ENCODE peak calls at places on chromosomes 16 and 17, in eight cellular contexts. R, M, A, Q, D, T, K and C are unnamed samples.

GRCh38 chr16:87206646-87207451 is 110.3 kb downstream of the C16orf95 start:
- DNase-seq in R (no peak), M (peak), A (no peak), Q (no peak), D (no peak), T (no peak), K (no peak), C (no peak)

GRCh38 chr17:2087597-2088211 is 32.8 kb downstream of the HIC1 start:
- DNase-seq in R (no peak), M (peak), A (no peak), Q (peak), D (peak), T (no peak), K (peak), C (peak)

GRCh38 chr16:53504161-53504663 is 1.2 kb upstream of the AKTIP start:
- DNase-seq in R (peak), M (peak), A (no peak), Q (peak), D (peak), T (peak), K (peak), C (peak)

GRCh38 chr17:63558441-63558840 is 8.2 kb downstream of the DCAF7 start:
- DNase-seq in R (no peak), M (no peak), A (no peak), Q (no peak), D (no peak), T (no peak), K (no peak), C (no peak)

GRCh38 chr17:31488982-31489294 is 97.5 kb downstream of the RAB11FIP4 start:
- DNase-seq in R (no peak), M (no peak), A (no peak), Q (peak), D (no peak), T (no peak), K (no peak), C (no peak)

GRCh38 chr16:29985271-29985811 is 10.1 kb downstream of the HIRIP3 start:
- DNase-seq in R (no peak), M (no peak), A (no peak), Q (no peak), D (no peak), T (no peak), K (no peak), C (no peak)

GRCh38 chr17:2821868-2822267 is 25.6 kb downstream of the RAP1GAP2 start:
- DNase-seq in R (no peak), M (no peak), A (no peak), Q (no peak), D (no peak), T (no peak), K (no peak), C (no peak)

GRCh38 chr17:79338589-79338988 is 264.0 kb downstream of the ENGASE start:
- DNase-seq in R (no peak), M (peak), A (no peak), Q (no peak), D (peak), T (no peak), K (no peak), C (no peak)

GRCh38 chr17:40646791-40647548 is 648 bp downstream of the SMARCE1 start:
- DNase-seq in R (no peak), M (peak), A (no peak), Q (peak), D (peak), T (no peak), K (peak), C (peak)

GRCh38 chr16:86383488-86384262 is 126.7 kb upstream of the FOXF1 start:
- DNase-seq in R (no peak), M (peak), A (no peak), Q (no peak), D (no peak), T (no peak), K (no peak), C (no peak)

GRCh38 chr17:2034157-2034556 is 4.2 kb downstream of the DPH1 start:
- DNase-seq in R (no peak), M (peak), A (no peak), Q (no peak), D (peak), T (no peak), K (no peak), C (no peak)

GRCh38 chr17:6843241-6843890 is 11.8 kb upstream of the TEKT1 start:
- DNase-seq in R (no peak), M (peak), A (peak), Q (no peak), D (peak), T (no peak), K (no peak), C (no peak)

GRCh38 chr17:75319818-75320691 is 30.8 kb upstream of the SLC25A19 start:
- DNase-seq in R (no peak), M (peak), A (no peak), Q (no peak), D (peak), T (no peak), K (peak), C (no peak)

GRCh38 chr16:18999045-18999393 is 15.3 kb downstream of the TMC7 start:
- DNase-seq in R (no peak), M (no peak), A (no peak), Q (no peak), D (no peak), T (no peak), K (no peak), C (no peak)

GRCh38 chr16:78523212-78523995 is 423.9 kb downstream of the WWOX start:
- DNase-seq in R (no peak), M (no peak), A (no peak), Q (no peak), D (no peak), T (no peak), K (no peak), C (no peak)

GRCh38 chr17:31525801-31526549 is 134.5 kb downstream of the RAB11FIP4 start:
- DNase-seq in R (no peak), M (no peak), A (no peak), Q (no peak), D (peak), T (no peak), K (peak), C (no peak)

GRCh38 chr17:74513987-74514631 is 17.2 kb downstream of the CD300LB start:
- DNase-seq in R (no peak), M (peak), A (no peak), Q (peak), D (peak), T (peak), K (peak), C (peak)

GRCh38 chr16:77213542-77214108 is 14.4 kb downstream of the SYCE1L start:
- DNase-seq in R (no peak), M (peak), A (peak), Q (no peak), D (no peak), T (no peak), K (no peak), C (no peak)

GRCh38 chr17:8753976-8754440 is 4.3 kb downstream of the SPDYE4 start:
- DNase-seq in R (no peak), M (no peak), A (peak), Q (no peak), D (peak), T (no peak), K (no peak), C (no peak)

GRCh38 chr17:27218719-27219488 is 75.0 kb upstream of the WSB1 start:
- DNase-seq in R (no peak), M (no peak), A (no peak), Q (peak), D (no peak), T (no peak), K (no peak), C (peak)

GRCh38 chr17:42842286-42842685 is 2.1 kb upstream of the AOC2 start:
- DNase-seq in R (no peak), M (no peak), A (no peak), Q (no peak), D (no peak), T (no peak), K (no peak), C (no peak)

GRCh38 chr17:54968954-54969400 is 412 bp downstream of the STXBP4 start:
- DNase-seq in R (no peak), M (no peak), A (peak), Q (no peak), D (no peak), T (no peak), K (no peak), C (peak)

GRCh38 chr16:61887903-61888302 is 148.3 kb downstream of the CDH8 start:
- DNase-seq in R (no peak), M (peak), A (no peak), Q (no peak), D (peak), T (no peak), K (no peak), C (no peak)

GRCh38 chr16:30351586-30352419 is 3.3 kb downstream of the CD2BP2 start:
- DNase-seq in R (peak), M (peak), A (no peak), Q (no peak), D (peak), T (peak), K (no peak), C (no peak)

GRCh38 chr17:57142925-57143324 is 57.9 kb downstream of the AKAP1 start:
- DNase-seq in R (no peak), M (peak), A (no peak), Q (no peak), D (no peak), T (no peak), K (no peak), C (no peak)

GRCh38 chr16:50816901-50817555 is 75.1 kb downstream of the CYLD start:
- DNase-seq in R (no peak), M (no peak), A (no peak), Q (no peak), D (no peak), T (peak), K (no peak), C (no peak)

GRCh38 chr17:21001111-21001812 is 41.5 kb downstream of the USP22 start:
- DNase-seq in R (no peak), M (no peak), A (no peak), Q (no peak), D (no peak), T (no peak), K (no peak), C (peak)

GRCh38 chr17:48804936-48805411 is 12.1 kb downstream of the TTLL6 start:
- DNase-seq in R (no peak), M (peak), A (peak), Q (peak), D (peak), T (peak), K (peak), C (peak)

GRCh38 chr16:83842291-83842690 is 34.5 kb downstream of the HSBP1 start:
- DNase-seq in R (no peak), M (no peak), A (no peak), Q (no peak), D (no peak), T (no peak), K (no peak), C (no peak)

GRCh38 chr16:54240180-54241125 is 46.1 kb downstream of the IRX3 start:
- DNase-seq in R (no peak), M (peak), A (no peak), Q (no peak), D (no peak), T (no peak), K (no peak), C (no peak)

GRCh38 chr17:41864498-41864836 is 756 bp downstream of the KLHL11 start:
- DNase-seq in R (no peak), M (no peak), A (peak), Q (no peak), D (no peak), T (no peak), K (no peak), C (no peak)

GRCh38 chr17:4898351-4898750 is 985 bp upstream of the C17orf107 start:
- DNase-seq in R (no peak), M (no peak), A (no peak), Q (no peak), D (no peak), T (no peak), K (no peak), C (no peak)

GRCh38 chr16:9407206-9407758 is 315.8 kb downstream of the HAPSTR1 start:
- DNase-seq in R (no peak), M (no peak), A (no peak), Q (no peak), D (no peak), T (no peak), K (no peak), C (no peak)

GRCh38 chr16:13919330-13919682 is 648 bp upstream of the ERCC4 start:
- DNase-seq in R (no peak), M (peak), A (peak), Q (peak), D (peak), T (no peak), K (no peak), C (peak)

GRCh38 chr16:70651524-70651923 is 5.2 kb downstream of the IL34 start:
- DNase-seq in R (no peak), M (peak), A (no peak), Q (no peak), D (no peak), T (no peak), K (no peak), C (no peak)